ENCODE peak calls at places on chromosomes 4 and X, in eight cellular contexts. G is HepG2, W is sigmoid colon, R is epithelial cell of esophagus, S is suprapubic skin, K is lower lobe of right lung, N is retinal pigment epithelial cell, Z is fibroblast of mammary gland. A is an unnamed sample.
A peak's percentile ranks its signal among the peaks of the same experiment; 100 is the strongest.

GRCh38 chr4:12734586-12734985 is 749.6 kb downstream of the RAB28 start:
- DNase-seq in G (no peak), W (no peak), R (no peak), S (no peak), K (no peak), N (no peak), Z (no peak), A (no peak)

GRCh38 chrX:121949041-121949760 is 901.8 kb downstream of the GLUD2 start:
- DNase-seq in G (no peak), W (no peak), R (no peak), S (no peak), K (no peak), N (no peak), Z (peak; percentile 11), A (no peak)

GRCh38 chr4:86848136-86848535 is 1.0 kb downstream of the SLC10A6 start:
- DNase-seq in G (no peak), W (no peak), R (no peak), S (no peak), K (no peak), N (peak; percentile 35), Z (no peak), A (no peak)

GRCh38 chrX:19829817-19830216 is 57.6 kb downstream of the SH3KBP1 start:
- DNase-seq in G (no peak), W (no peak), R (no peak), S (no peak), K (no peak), N (no peak), Z (no peak), A (no peak)

GRCh38 chrX:154097003-154097596 is 417 bp downstream of the MECP2 start:
- DNase-seq in G (peak; percentile 58), W (peak; percentile 90), R (peak; percentile 36), S (peak; percentile 77), K (peak; percentile 76), N (no peak), Z (peak; percentile 40), A (no peak)

GRCh38 chrX:107440692-107441091 is 8.8 kb upstream of the FRMPD3 start:
- DNase-seq in G (no peak), W (no peak), R (no peak), S (no peak), K (no peak), N (no peak), Z (no peak), A (no peak)

GRCh38 chr4:176492648-176493302 is 173.0 kb downstream of the SPCS3 start:
- DNase-seq in G (no peak), W (no peak), R (no peak), S (no peak), K (no peak), N (no peak), Z (no peak), A (peak; percentile 36)

GRCh38 chr4:54226399-54227260 is 2.5 kb upstream of the PDGFRA start:
- DNase-seq in G (no peak), W (peak; percentile 92), R (no peak), S (peak; percentile 87), K (peak; percentile 68), N (no peak), Z (peak; percentile 90), A (no peak)

GRCh38 chr4:90234916-90235547 is 107.8 kb downstream of the CCSER1 start:
- DNase-seq in G (no peak), W (no peak), R (no peak), S (no peak), K (no peak), N (no peak), Z (no peak), A (no peak)

GRCh38 chrX:115388879-115389278 is 99.4 kb downstream of the LUZP4 start:
- DNase-seq in G (no peak), W (no peak), R (no peak), S (no peak), K (no peak), N (no peak), Z (no peak), A (no peak)

GRCh38 chrX:54452920-54453319 is 12.7 kb downstream of the TSR2 start:
- DNase-seq in G (peak; percentile 27), W (no peak), R (no peak), S (no peak), K (no peak), N (no peak), Z (peak; percentile 17), A (no peak)

DNA sequence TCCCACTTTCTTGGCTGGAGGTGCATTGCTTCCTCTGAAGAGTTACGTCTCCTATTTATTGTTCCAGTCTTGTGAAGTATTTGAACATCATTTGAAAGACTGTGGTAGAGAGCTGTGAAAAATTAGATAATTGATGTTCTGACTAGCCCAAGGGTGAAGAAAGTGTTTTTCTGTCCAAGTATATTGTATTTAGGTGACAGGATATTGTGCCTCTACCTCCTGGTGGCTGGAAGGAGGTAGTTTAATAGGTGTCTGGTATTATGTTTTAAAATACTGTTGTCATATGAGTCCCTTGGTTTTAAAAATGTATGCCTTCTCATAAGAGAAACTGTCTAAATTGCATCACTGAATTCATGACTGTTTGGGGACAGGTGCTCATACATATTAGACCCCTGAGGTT is 226.0 kb downstream of the SPRY1 start:
- DNase-seq in G (no peak), W (no peak), R (no peak), S (no peak), K (no peak), N (no peak), Z (no peak), A (no peak)
- TF ChIP-seq CTCF in G (no peak), W (no peak), R (no peak), S (no peak), K (no peak), N (no peak), Z (no peak), A (no peak)

GRCh38 chr4:185540040-185540439 is 4.7 kb upstream of the PDLIM3 start:
- DNase-seq in G (no peak), W (no peak), R (no peak), S (no peak), K (no peak), N (no peak), Z (no peak), A (no peak)

GRCh38 chr4:185540487-185541125 is 5.3 kb upstream of the PDLIM3 start:
- DNase-seq in G (no peak), W (no peak), R (no peak), S (no peak), K (no peak), N (no peak), Z (no peak), A (no peak)

GRCh38 chr4:185538806-185539205 is 3.5 kb upstream of the PDLIM3 start:
- DNase-seq in G (no peak), W (no peak), R (no peak), S (no peak), K (no peak), N (no peak), Z (no peak), A (no peak)

GRCh38 chr4:185541251-185541671 is 6.0 kb upstream of the PDLIM3 start:
- DNase-seq in G (no peak), W (peak; percentile 77), R (no peak), S (no peak), K (no peak), N (no peak), Z (no peak), A (peak; percentile 57)

DNA sequence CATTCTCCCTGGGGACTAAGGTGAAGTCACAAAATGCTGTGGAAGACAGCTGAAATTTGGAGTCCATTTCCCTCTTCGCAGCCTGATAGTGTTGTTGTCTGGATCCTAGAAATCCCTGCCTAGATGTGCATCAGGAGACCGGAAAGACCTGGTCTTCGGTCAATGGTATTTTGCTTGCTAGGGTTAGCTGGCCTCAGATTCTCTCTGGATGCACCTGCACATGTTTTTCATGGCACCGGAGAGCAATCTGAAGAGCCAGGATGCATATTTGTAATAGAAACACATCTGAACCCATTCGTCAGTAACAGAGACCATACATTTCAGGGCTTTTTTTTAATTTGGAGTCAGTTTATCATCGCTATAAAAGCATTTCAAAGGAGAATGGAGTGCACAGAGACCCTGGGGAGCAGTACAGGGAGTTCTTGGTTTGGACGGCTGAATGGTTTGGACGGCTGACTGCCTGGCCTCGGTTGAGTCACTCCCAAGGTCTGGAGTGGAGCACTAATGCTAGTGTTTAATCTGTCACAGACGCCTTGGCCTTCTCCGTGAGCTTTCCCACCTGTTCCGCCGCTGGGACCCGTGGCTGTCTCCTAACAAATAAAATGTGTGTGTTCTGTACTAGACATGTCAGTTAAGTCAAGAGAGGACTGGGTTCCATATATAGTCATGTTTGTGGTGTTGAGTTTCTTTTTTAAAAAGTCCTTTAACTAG is 7.5 kb upstream of the PDLIM3 start:
- DNase-seq in G (no peak), W (peak; percentile 88), R (no peak), S (no peak), K (no peak), N (no peak), Z (peak; percentile 32), A (peak; percentile 26)
- H3K4me3 ChIP-seq in G (no peak overlapping the region), W (no peak overlapping the region), R (no peak overlapping the region), S (no peak overlapping the region), K (no peak overlapping the region), N (no peak overlapping the region), Z (no peak overlapping the region), A (no peak overlapping the region)

GRCh38 chr4:82284858-82285805 is 88.7 kb downstream of the HNRNPD start:
- DNase-seq in G (peak; percentile 98), W (peak; percentile 100), R (peak; percentile 100), S (peak; percentile 99), K (peak; percentile 99), N (peak; percentile 99), Z (peak; percentile 98), A (peak; percentile 89)
- TF ChIP-seq CTCF in G (peak; percentile 82), W (peak; percentile 65), R (peak; percentile 84), S (peak; percentile 100), K (peak; percentile 96), N (peak; percentile 88), Z (peak; percentile 62), A (peak; percentile 74)

DNA sequence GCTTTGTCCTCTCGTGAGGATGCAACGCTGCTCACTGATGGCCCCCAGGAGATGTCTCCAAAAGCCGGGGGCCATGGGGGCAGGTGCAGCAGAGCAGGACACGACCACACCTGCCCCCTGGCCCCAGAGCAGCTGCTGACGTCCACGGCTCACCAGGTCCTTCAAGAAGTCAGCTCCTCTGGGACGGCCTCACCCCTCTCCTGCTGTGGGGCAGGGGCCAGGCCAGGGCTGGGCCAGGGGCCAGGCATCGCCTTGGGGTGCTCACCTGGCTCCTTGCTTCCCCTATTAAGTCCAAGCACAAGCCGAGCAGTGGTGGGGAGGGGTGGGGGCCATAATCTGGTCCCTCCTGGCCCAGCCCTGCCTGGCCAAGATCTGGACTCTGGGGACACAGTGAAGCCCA is 28.6 kb upstream of the MXD4 start:
- DNase-seq in G (no peak), W (peak; percentile 48), R (no peak), S (peak; percentile 70), K (no peak), N (no peak), Z (no peak), A (no peak)
- H3K4me3 ChIP-seq in G (no peak overlapping the region), W (no peak overlapping the region), R (no peak overlapping the region), S (no peak overlapping the region), K (no peak overlapping the region), N (no peak overlapping the region), Z (no peak overlapping the region), A (no peak overlapping the region)

GRCh38 chr4:3074078-3074845 is at the start of the genes HTT and HTT-AS:
- DNase-seq in G (peak; percentile 86), W (peak; percentile 98), R (peak; percentile 94), S (peak; percentile 98), K (peak; percentile 96), N (peak; percentile 74), Z (peak; percentile 89), A (peak; percentile 30)
- TF ChIP-seq CTCF in G (peak; percentile 39), W (no peak), R (peak; percentile 15), S (peak; percentile 11), K (peak; percentile 15), N (no peak), Z (no peak), A (no peak)

A was measured in epithelial cell of proximal tubule.